ENCODE peak calls at places on chromosomes 2 and 18, in six cellular contexts. T is bronchial epithelial cell; Y is BE2C; V is right atrium auricular region; L is choroid plexus epithelial cell; R is activated CD8-positive, alpha-beta T cell treated with anti-CD3 and anti-CD28 coated beads for 36 hours. S is an unnamed sample.

GRCh38 chr2:7325186-7325585 is 408.0 kb downstream of the RNF144A start:
- DNase-seq in R (no peak), T (no peak), L (no peak), Y (no peak), V (no peak), S (no peak)

GRCh38 chr18:26745288-26745975 is 120.1 kb downstream of the AQP4 start:
- DNase-seq in T (no peak), V (no peak), R (no peak), L (no peak), Y (no peak), S (peak)

GRCh38 chr18:44844486-44844885 is 163.8 kb downstream of the SETBP1 start:
- DNase-seq in Y (no peak), R (no peak), L (no peak), V (no peak), T (peak), S (peak)

GRCh38 chr2:223979730-223980396 is 22.6 kb downstream of the MRPL44 start:
- DNase-seq in V (no peak), L (peak), T (no peak), Y (no peak), R (no peak), S (no peak)

GRCh38 chr2:47243596-47244323 is 88.7 kb upstream of the STPG4 start:
- DNase-seq in L (no peak), Y (peak), T (no peak), V (no peak), R (no peak), S (no peak)

GRCh38 chr18:79853993-79854364 is 56.2 kb downstream of the KCNG2 start:
- DNase-seq in L (no peak), R (no peak), T (no peak), V (no peak), Y (no peak), S (no peak)

GRCh38 chr2:152444448-152444847 is 109.5 kb downstream of the FMNL2 start:
- DNase-seq in V (no peak), Y (no peak), R (no peak), T (no peak), L (no peak), S (no peak)

GRCh38 chr2:231701456-231702373 is 6.6 kb upstream of the PTMA start:
- DNase-seq in L (peak), Y (no peak), R (no peak), T (peak), V (no peak), S (peak)

GRCh38 chr2:74472945-74473258 is 422 bp upstream of the MRPL53 start:
- DNase-seq in R (no peak), L (no peak), V (no peak), Y (no peak), T (peak), S (no peak)

GRCh38 chr18:69980509-69980908 is 32.8 kb upstream of the CD226 start:
- DNase-seq in T (no peak), V (no peak), Y (no peak), R (no peak), L (no peak), S (no peak)

GRCh38 chr2:73291461-73292315 is 1.7 kb downstream of the EGR4 start:
- DNase-seq in V (no peak), T (no peak), L (no peak), R (peak), Y (peak), S (no peak)

GRCh38 chr2:49687873-49688272 is 533.6 kb upstream of the FSHR start:
- DNase-seq in L (peak), T (peak), V (no peak), R (no peak), Y (no peak), S (no peak)
- TF ChIP-seq CTCF in L (peak), T (no peak), V (peak), R (no peak), Y (peak), S (peak)

GRCh38 chr2:5231287-5231686 is 460.9 kb upstream of the SOX11 start:
- DNase-seq in R (no peak), Y (no peak), V (no peak), T (no peak), L (no peak), S (no peak)

GRCh38 chr2:5230443-5230842 is 461.7 kb upstream of the SOX11 start:
- DNase-seq in T (no peak), Y (no peak), R (no peak), V (no peak), L (no peak), S (no peak)

GRCh38 chr2:5234563-5234962 is 457.6 kb upstream of the SOX11 start:
- DNase-seq in T (no peak), R (no peak), V (no peak), Y (no peak), L (no peak), S (no peak)

GRCh38 chr2:5230879-5231278 is 461.3 kb upstream of the SOX11 start:
- DNase-seq in R (no peak), V (no peak), Y (no peak), L (peak), T (no peak), S (no peak)

GRCh38 chr2:5236308-5236707 is 455.9 kb upstream of the SOX11 start:
- DNase-seq in V (no peak), Y (no peak), L (no peak), T (no peak), R (no peak), S (no peak)
- TF ChIP-seq CTCF in V (no peak), Y (no peak), L (no peak), T (no peak), R (no peak), S (no peak)

GRCh38 chr18:50792885-50793284 is 26.9 kb downstream of the MRO start:
- DNase-seq in L (no peak), Y (no peak), V (no peak), T (no peak), R (no peak), S (no peak)

GRCh38 chr18:50793641-50794565 is 25.9 kb downstream of the MRO start:
- DNase-seq in Y (no peak), R (no peak), V (no peak), L (no peak), T (no peak), S (no peak)

GRCh38 chr18:50788284-50788683 is 31.5 kb downstream of the MRO start:
- DNase-seq in V (no peak), Y (no peak), R (no peak), L (no peak), T (no peak), S (no peak)

GRCh38 chr18:50790956-50791355 is 28.9 kb downstream of the MRO start:
- DNase-seq in L (no peak), V (no peak), R (no peak), Y (no peak), T (no peak), S (no peak)

DNA sequence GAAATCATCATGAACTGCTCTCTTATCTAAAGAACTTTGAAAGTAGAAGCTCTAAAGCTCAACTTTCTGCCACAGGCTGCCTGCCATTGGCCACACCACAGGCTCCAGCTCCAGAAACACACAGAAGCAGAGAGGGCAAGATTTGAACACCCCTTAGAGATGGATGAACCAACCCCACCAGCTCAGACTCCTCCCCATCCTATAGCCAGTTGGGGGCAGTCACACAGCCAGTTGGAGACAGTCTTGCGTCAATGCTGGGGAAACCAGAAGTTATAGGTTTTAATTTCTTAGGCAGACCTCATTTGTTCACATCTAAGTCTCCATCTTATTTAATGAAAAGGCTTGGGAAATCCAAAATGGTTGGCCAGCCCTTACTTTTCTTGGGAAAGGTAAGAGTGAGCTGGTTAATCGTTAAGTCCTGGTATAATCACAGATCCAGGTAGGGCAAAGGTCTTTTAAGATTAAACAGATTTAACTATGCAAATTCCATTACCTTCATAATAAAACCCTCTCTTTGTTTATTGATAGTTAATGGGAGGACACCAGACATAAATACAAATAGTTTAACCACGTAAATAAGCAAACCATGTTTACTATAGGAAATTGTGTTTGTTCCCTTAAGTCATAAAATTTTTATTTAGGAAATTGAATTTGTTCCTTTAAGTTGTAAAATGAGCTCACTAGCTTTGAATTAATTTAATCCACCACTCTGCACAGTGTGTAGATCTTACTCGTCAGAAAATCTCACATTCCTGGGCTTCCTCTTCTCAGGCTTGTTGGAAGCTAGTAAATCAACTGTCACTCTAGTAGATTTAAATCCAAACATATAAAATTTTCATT is 28.0 kb downstream of the MRO start:
- DNase-seq in L (no peak), V (no peak), T (no peak), R (no peak), Y (no peak), S (no peak)
- TF ChIP-seq CTCF in L (no peak), V (no peak), T (no peak), R (no peak), Y (no peak), S (no peak)

DNA sequence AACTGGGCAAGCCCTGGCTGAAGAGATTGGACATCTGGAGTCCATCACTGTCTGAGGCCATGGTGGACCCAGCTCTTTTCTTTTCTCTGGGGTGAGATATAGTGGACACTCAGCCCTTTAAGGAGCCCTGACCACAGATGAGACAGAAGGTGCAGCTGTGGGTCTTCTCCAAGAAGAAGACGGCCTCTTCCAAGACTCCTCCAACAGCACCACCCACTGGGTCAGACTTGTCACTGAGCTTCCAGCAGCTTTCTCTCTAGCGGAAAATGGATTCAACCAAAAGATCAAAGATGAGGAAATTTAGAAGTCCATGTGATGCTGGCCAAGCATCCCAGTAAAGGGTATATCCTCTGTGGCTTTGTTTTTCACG is 27.3 kb downstream of the TWIST2 start:
- DNase-seq in R (no peak), Y (no peak), V (peak), T (no peak), L (peak), S (no peak)
- TF ChIP-seq CTCF in R (no peak), Y (no peak), V (peak), T (peak), L (peak), S (peak)

DNA sequence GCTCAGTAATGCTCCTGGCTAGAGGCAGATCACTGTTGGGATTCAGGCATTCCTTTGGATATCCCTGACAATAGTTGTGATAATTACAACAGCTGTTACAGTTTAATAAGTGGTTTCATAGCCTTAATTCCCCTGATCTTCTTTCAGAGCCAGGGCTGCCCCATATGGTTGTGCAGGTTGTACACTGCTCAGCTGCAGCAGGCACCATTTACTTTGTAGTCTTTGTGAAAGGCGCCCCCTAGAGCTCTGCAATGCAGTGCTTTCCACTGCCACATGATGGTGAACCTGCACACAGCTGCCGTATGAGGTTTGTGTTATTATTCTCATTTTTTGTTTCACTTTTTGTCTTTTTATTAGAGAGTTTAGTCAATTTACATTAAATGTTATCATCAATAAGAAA is 239.1 kb downstream of the KCNS3 start:
- DNase-seq in V (no peak), R (peak), L (peak), T (peak), Y (peak), S (peak)
- TF ChIP-seq CTCF in V (peak), R (no peak), L (peak), T (peak), Y (peak), S (peak)

DNA sequence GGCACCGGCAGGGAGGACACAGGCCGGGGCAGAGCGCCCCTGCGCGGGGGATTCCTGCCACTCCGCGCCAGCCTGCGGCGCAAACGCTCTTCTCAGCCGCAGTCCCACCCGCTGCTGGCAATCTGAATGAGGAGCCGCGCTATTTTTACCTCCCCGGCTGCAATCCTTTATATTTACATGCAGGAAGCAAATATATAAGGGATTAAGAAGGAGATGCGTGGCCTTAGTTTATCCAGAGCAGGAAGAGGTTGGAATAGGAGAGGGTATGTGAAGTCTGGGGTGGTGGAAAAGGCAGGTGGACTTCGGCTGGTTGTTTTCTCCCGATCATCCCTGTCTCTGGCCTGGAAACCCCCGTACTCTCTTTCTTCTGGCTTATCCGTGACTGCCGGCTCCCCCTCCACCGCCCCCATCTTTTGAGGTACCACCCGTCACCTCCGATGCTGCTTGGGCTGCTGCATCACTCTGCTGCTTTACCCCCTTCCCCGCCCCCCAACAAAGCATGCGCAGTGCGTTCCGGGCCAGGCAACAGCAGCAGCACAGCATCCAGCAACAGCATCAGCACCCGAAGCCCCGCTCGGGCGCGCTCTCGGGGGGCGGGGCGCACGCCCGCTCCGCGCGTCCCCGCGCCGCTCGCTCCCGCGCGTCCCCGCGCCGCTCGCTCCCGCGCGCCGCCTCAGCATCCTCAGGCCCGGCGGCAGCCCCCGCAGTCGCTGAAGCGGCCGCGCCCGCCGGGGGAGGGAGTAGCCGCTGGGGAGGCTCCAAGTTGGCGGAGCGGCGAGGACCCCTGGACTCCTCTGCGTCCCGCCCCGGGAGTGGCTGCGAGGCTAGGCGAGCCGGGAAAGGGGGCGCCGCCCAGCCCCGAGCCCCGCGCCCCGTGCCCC is at the start of gene ADAM23:
- DNase-seq in R (peak), L (peak), T (no peak), V (no peak), Y (peak), S (no peak)
- TF ChIP-seq CTCF in R (no peak), L (peak), T (no peak), V (peak), Y (peak), S (no peak)

GRCh38 chr2:194319222-194319992 is 1337.6 kb upstream of the SLC39A10 start:
- DNase-seq in V (no peak), R (no peak), Y (peak), L (no peak), T (peak), S (no peak)
- TF ChIP-seq CTCF in V (no peak), R (no peak), Y (peak), L (no peak), T (peak), S (no peak)

DNA sequence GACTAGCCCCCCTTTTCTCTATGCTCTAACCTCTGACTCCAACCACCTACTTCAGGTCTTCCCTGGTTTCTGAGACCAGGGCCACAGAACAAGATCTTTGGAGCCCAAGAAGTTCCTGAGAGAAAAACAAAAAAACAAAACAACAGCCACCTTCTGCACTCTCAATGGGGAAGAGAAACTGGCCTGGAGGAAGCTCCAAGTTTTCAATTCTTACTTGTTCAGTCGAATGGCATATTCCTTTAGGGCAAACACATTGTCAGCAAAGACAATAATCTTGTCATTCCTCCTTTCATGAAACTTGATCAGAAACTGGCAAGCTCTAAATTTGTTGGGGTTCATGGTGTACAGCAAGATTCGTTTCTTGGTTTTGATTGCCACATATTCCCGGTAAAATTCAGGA is 15.0 kb downstream of the ERCC3 start:
- DNase-seq in R (no peak), Y (no peak), V (peak), L (no peak), T (no peak), S (no peak)
- TF ChIP-seq CTCF in R (no peak), Y (no peak), V (no peak), L (no peak), T (no peak), S (no peak)